ENCODE peak calls at places on chromosomes 16 and 17, in seven cellular contexts. V, W, I, G, K, Q and F are unnamed samples.
A peak's percentile ranks its signal among the peaks of the same experiment; 100 is the strongest.

GRCh38 chr16:77812856-77813523 is 24.6 kb downstream of the VAT1L start:
- DNase-seq in V (no peak), Q (peak; percentile 49), I (no peak), W (no peak), K (no peak), G (no peak), F (no peak)

GRCh38 chr17:33651631-33652030 is 358.5 kb upstream of the ASIC2 start:
- DNase-seq in W (no peak), G (no peak), I (no peak), K (no peak), V (no peak), Q (peak; percentile 3), F (no peak)

GRCh38 chr16:85485379-85485778 is 127.7 kb upstream of the GSE1 start:
- DNase-seq in I (no peak), V (no peak), Q (no peak), G (no peak), W (no peak), K (no peak), F (no peak)

GRCh38 chr17:61139219-61139618 is 260.4 kb upstream of the TBX2 start:
- DNase-seq in G (peak; percentile 38), K (no peak), V (peak; percentile 38), I (peak; percentile 17), Q (peak; percentile 92), W (no peak), F (peak; percentile 85)

GRCh38 chr17:83067718-83068261 is 11.6 kb upstream of the METRNL start:
- DNase-seq in Q (no peak), G (no peak), K (no peak), I (no peak), V (no peak), W (no peak), F (peak; percentile 22)

GRCh38 chr16:1105888-1106620 is 10.0 kb upstream of the C1QTNF8 start:
- DNase-seq in Q (peak; percentile 33), W (peak; percentile 2), G (peak; percentile 60), I (no peak), V (peak; percentile 32), K (peak; percentile 36), F (peak; percentile 67)

GRCh38 chr17:4777969-4778760 is 6.5 kb downstream of the TM4SF5 start:
- DNase-seq in I (no peak), K (no peak), W (no peak), V (peak; percentile 78), Q (peak; percentile 15), G (no peak), F (no peak)

GRCh38 chr17:67993153-67993997 is 2.9 kb downstream of the C17orf58 start:
- DNase-seq in Q (peak; percentile 84), K (peak; percentile 62), W (peak; percentile 36), G (peak; percentile 76), I (peak; percentile 75), V (peak; percentile 68), F (peak; percentile 84)

GRCh38 chr17:41723801-41724475 is 10.5 kb downstream of the HAP1 start:
- DNase-seq in V (no peak), I (no peak), Q (no peak), G (no peak), K (no peak), W (no peak), F (no peak)

GRCh38 chr16:86988920-86989715 is 328.1 kb downstream of the C16orf95 start:
- DNase-seq in I (no peak), K (no peak), W (no peak), V (no peak), Q (no peak), G (no peak), F (no peak)

GRCh38 chr17:82215095-82215971 is 2.7 kb upstream of the CCDC57 start:
- DNase-seq in Q (no peak), W (no peak), G (no peak), I (no peak), V (peak; percentile 68), K (no peak), F (peak; percentile 17)

GRCh38 chr16:19177111-19177747 is 9.2 kb downstream of the SYT17 start:
- DNase-seq in W (no peak), G (no peak), K (peak; percentile 76), Q (no peak), V (no peak), I (no peak), F (no peak)

GRCh38 chr16:16150117-16150877 is 73.0 kb downstream of the ABCC6 start:
- DNase-seq in K (peak; percentile 73), I (no peak), W (no peak), Q (no peak), G (no peak), V (no peak), F (no peak)

GRCh38 chr16:4915226-4915761 is 21.7 kb downstream of the PPL start:
- DNase-seq in V (peak; percentile 26), W (no peak), G (no peak), I (no peak), Q (peak; percentile 97), K (no peak), F (no peak)

GRCh38 chr17:61504697-61505096 is 52.5 kb downstream of the TBX4 start:
- DNase-seq in Q (peak; percentile 98), V (no peak), K (no peak), W (no peak), I (no peak), G (no peak), F (no peak)

GRCh38 chr17:3535253-3535995 is 22.2 kb downstream of the TRPV3 start:
- DNase-seq in V (no peak), Q (peak; percentile 79), G (peak; percentile 71), W (peak; percentile 37), K (no peak), I (peak; percentile 53), F (peak; percentile 68)

GRCh38 chr17:8994319-8994718 is 27.0 kb upstream of the NTN1 start:
- DNase-seq in V (peak; percentile 73), I (peak; percentile 49), Q (peak; percentile 47), W (peak; percentile 49), G (peak; percentile 86), K (no peak), F (peak; percentile 83)

GRCh38 chr16:11036868-11037410 is 92.6 kb downstream of the CLEC16A start:
- DNase-seq in I (no peak), W (no peak), G (no peak), V (no peak), K (no peak), Q (no peak), F (no peak)

GRCh38 chr16:11868412-11868980 is 17.2 kb upstream of the RSL1D1 start:
- DNase-seq in V (no peak), K (no peak), W (no peak), Q (no peak), G (no peak), I (no peak), F (no peak)

GRCh38 chr17:35726609-35727460 is 4.6 kb upstream of the RASL10B start:
- DNase-seq in Q (peak; percentile 95), K (no peak), G (no peak), I (no peak), V (peak; percentile 98), W (no peak), F (no peak)